ENCODE peak calls at places on chromosomes 3 and 15, in nine cellular contexts. A is HL-60, X is OCI-LY7, H is SK-N-SH, M is astrocyte, L is psoas muscle, E is gastrocnemius medialis, T is ovary, Z is tibial nerve. B is an unnamed sample.

GRCh38 chr15:49621327-49622210 is 721 bp downstream of the DTWD1 start:
- DNase-seq in A (peak; percentile 12), X (peak; percentile 12), H (peak; percentile 9), M (peak; percentile 23), L (no peak), E (no peak), T (no peak), Z (no peak), B (no peak)

GRCh38 chr15:82856397-82857170 is 47.2 kb downstream of the WHAMM start:
- DNase-seq in A (no peak), X (no peak), H (no peak), M (no peak), L (no peak), E (no peak), T (no peak), Z (no peak), B (no peak)

GRCh38 chr3:182765287-182765686 is 28.0 kb upstream of the ATP11B start:
- DNase-seq in A (no peak), X (no peak), H (no peak), M (no peak), L (no peak), E (no peak), T (no peak), Z (no peak), B (no peak)

GRCh38 chr3:66473637-66474036 is 27.2 kb downstream of the LRIG1 start:
- DNase-seq in A (no peak), X (no peak), H (no peak), M (peak; percentile 96), L (no peak), E (no peak), T (no peak), Z (no peak), B (peak; percentile 59)

GRCh38 chr15:58770519-58770856 is 614 bp upstream of the MINDY2 start:
- DNase-seq in A (peak; percentile 53), X (peak; percentile 56), H (no peak), M (peak; percentile 94), L (no peak), E (no peak), T (no peak), Z (no peak), B (peak; percentile 72)

GRCh38 chr3:46702246-46703012 is 1.2 kb downstream of the TMIE start:
- DNase-seq in A (no peak), X (no peak), H (no peak), M (no peak), L (peak; percentile 9), E (no peak), T (no peak), Z (no peak), B (no peak)

GRCh38 chr3:101813817-101814440 is 34.9 kb downstream of the NXPE3 start:
- DNase-seq in A (no peak), X (peak; percentile 63), H (peak; percentile 38), M (no peak), L (no peak), E (no peak), T (no peak), Z (no peak), B (peak; percentile 63)

GRCh38 chr15:64905119-64905831 is 6.4 kb upstream of the ANKDD1A start:
- DNase-seq in A (peak; percentile 76), X (peak; percentile 69), H (peak; percentile 48), M (peak; percentile 42), L (peak; percentile 81), E (peak; percentile 35), T (peak; percentile 73), Z (peak; percentile 43), B (peak; percentile 62)

GRCh38 chr3:58748024-58748423 is 81.5 kb upstream of the FAM3D start:
- DNase-seq in A (no peak), X (no peak), H (no peak), M (no peak), L (no peak), E (no peak), T (no peak), Z (no peak), B (no peak)

GRCh38 chr3:125137432-125138033 is 75.0 kb downstream of the SLC12A8 start:
- DNase-seq in A (no peak), X (no peak), H (no peak), M (peak; percentile 88), L (peak; percentile 47), E (no peak), T (no peak), Z (no peak), B (peak; percentile 81)

GRCh38 chr3:128335621-128336296 is 130.9 kb downstream of the DNAJB8 start:
- DNase-seq in A (no peak), X (no peak), H (no peak), M (no peak), L (no peak), E (no peak), T (no peak), Z (no peak), B (no peak)

GRCh38 chr3:22996926-22997600 is 206.1 kb upstream of the UBE2E2 start:
- DNase-seq in A (no peak), X (no peak), H (no peak), M (no peak), L (no peak), E (no peak), T (no peak), Z (no peak), B (no peak)

GRCh38 chr3:170724599-170724998 is 138.7 kb upstream of the SLC7A14 start:
- DNase-seq in A (no peak), X (no peak), H (no peak), M (peak; percentile 92), L (peak; percentile 45), E (no peak), T (peak; percentile 65), Z (peak; percentile 16), B (peak; percentile 95)

GRCh38 chr3:186464424-186465093 is 79.6 kb downstream of the CRYGS start:
- DNase-seq in A (peak; percentile 23), X (peak; percentile 41), H (no peak), M (no peak), L (no peak), E (no peak), T (no peak), Z (no peak), B (no peak)
- TF ChIP-seq CTCF in A (peak; percentile 25), X (peak; percentile 67), H (no peak), M (no peak), L (no peak), E (no peak), T (no peak), Z (no peak), B (no peak)

DNA sequence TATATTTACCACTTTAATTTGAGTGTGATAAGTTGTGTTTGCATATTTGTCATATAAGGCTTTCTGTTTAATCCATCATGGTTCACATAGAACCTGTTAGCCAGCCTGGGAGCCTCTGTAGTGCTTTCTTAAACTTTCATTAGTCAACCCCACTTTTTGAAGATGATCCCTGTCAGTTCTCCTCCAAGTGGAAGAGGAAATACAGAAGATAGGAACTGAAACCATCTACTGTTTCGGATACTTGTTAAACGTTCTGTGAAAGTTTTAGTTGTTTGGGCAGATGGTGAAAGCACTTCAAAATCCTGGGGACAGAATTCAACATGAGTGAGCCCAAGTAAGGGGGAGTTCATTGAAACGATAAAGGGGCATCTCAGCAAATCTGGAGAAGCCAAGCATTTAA is 4.6 kb upstream of the SAMMSON start:
- DNase-seq in A (no peak), X (no peak), H (no peak), M (no peak), L (no peak), E (no peak), T (no peak), Z (no peak), B (no peak)
- H3K4me3 ChIP-seq in A (no peak overlapping the region), X (no peak overlapping the region), H (no peak overlapping the region), M (no peak overlapping the region), L (no peak overlapping the region), E (no peak overlapping the region), T (no peak overlapping the region), Z (no peak overlapping the region), B (no peak overlapping the region)

DNA sequence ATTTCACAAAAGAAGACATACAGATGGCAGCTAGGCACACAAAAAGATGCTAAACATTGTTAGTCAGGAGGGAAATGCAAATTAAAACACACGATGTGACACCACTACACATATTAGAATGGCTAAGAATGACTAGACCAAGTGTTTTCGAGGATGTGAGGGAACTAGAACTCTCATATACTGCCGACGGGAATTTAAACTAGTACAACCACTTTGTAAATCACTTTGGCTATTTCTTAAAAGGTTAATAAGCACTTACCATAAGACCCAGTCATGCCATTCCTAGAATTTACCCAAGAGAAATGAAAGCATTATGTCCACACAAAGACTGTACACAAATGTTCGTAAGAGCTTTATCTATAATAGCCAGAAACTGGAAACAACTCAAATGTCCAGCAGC is 5.6 kb downstream of the CEP70 start:
- DNase-seq in A (no peak), X (no peak), H (no peak), M (no peak), L (no peak), E (no peak), T (no peak), Z (no peak), B (no peak)
- TF ChIP-seq CTCF in A (no peak), X (no peak), H (no peak), M (no peak), L (no peak), E (no peak), T (no peak), Z (no peak), B (no peak)

GRCh38 chr15:29105151-29105785 is 164.4 kb downstream of the NSMCE3 start:
- DNase-seq in A (no peak), X (no peak), H (no peak), M (no peak), L (no peak), E (no peak), T (no peak), Z (no peak), B (no peak)

GRCh38 chr15:29106551-29107290 is 162.9 kb downstream of the NSMCE3 start:
- DNase-seq in A (no peak), X (no peak), H (no peak), M (no peak), L (no peak), E (no peak), T (no peak), Z (no peak), B (no peak)

GRCh38 chr15:29107291-29107890 is 162.2 kb downstream of the NSMCE3 start:
- DNase-seq in A (no peak), X (no peak), H (no peak), M (no peak), L (no peak), E (no peak), T (no peak), Z (no peak), B (no peak)

GRCh38 chr15:29104566-29104880 is 165.1 kb downstream of the NSMCE3 start:
- DNase-seq in A (no peak), X (no peak), H (no peak), M (no peak), L (no peak), E (no peak), T (no peak), Z (no peak), B (no peak)

GRCh38 chr15:29106116-29106515 is 163.5 kb downstream of the NSMCE3 start:
- DNase-seq in A (no peak), X (no peak), H (no peak), M (no peak), L (no peak), E (no peak), T (no peak), Z (no peak), B (no peak)
- H3K4me3 ChIP-seq in A (no peak overlapping the region), X (no peak overlapping the region), H (no peak overlapping the region), M (no peak overlapping the region), L (no peak overlapping the region), E (no peak overlapping the region), T (no peak overlapping the region), Z (no peak overlapping the region), B (no peak overlapping the region)

B was measured in foreskin fibroblast.